ENCODE peak calls at places on chromosome 15, in eight cellular contexts. P is CD8-positive, alpha-beta T cell; X is fibroblast of mammary gland; A is upper lobe of left lung; Z is RWPE2; R is B cell; M is Caco-2; N is GM12865. K is an unnamed sample.

GRCh38 chr15:93987068-93987467 is 244.3 kb upstream of the MCTP2 start:
- DNase-seq in M (no peak), X (no peak), R (no peak), N (peak), Z (no peak), P (no peak), A (no peak), K (no peak)

GRCh38 chr15:47742742-47743141 is 25.4 kb downstream of the SEMA6D start:
- DNase-seq in N (no peak), M (no peak), A (no peak), P (no peak), Z (no peak), R (no peak), X (no peak), K (no peak)

GRCh38 chr15:82572986-82573385 is 32.7 kb upstream of the RPS17 start:
- DNase-seq in N (no peak), X (no peak), A (no peak), M (no peak), R (no peak), Z (no peak), P (no peak), K (no peak)

GRCh38 chr15:99197861-99198260 is 51.5 kb downstream of the TTC23 start:
- DNase-seq in R (no peak), X (no peak), P (no peak), Z (no peak), N (no peak), M (no peak), A (no peak), K (no peak)

GRCh38 chr15:51888593-51889195 is 59.2 kb downstream of the TMOD3 start:
- DNase-seq in M (no peak), R (peak), N (peak), Z (no peak), P (no peak), X (peak), A (no peak), K (no peak)

GRCh38 chr15:44780608-44781007 is 44.3 kb downstream of the TRIM69 start:
- DNase-seq in N (no peak), R (no peak), X (no peak), A (no peak), Z (no peak), M (no peak), P (no peak), K (no peak)

GRCh38 chr15:36605626-36606263 is 26.3 kb downstream of the CDIN1 start:
- DNase-seq in X (no peak), R (no peak), N (no peak), P (no peak), A (no peak), M (no peak), Z (no peak), K (no peak)

GRCh38 chr15:99446565-99447496 is 119.0 kb upstream of the MEF2A start:
- DNase-seq in A (peak), P (no peak), R (no peak), N (no peak), X (no peak), M (no peak), Z (no peak), K (no peak)

GRCh38 chr15:95715919-95716318 is 614.6 kb upstream of the NR2F2 start:
- DNase-seq in R (no peak), N (no peak), Z (no peak), A (no peak), X (no peak), P (no peak), M (no peak), K (no peak)

GRCh38 chr15:90620379-90621134 is 90.8 kb downstream of the CRTC3 start:
- DNase-seq in R (peak), A (no peak), X (no peak), Z (no peak), M (no peak), P (no peak), N (peak), K (no peak)

GRCh38 chr15:99978426-99978825 is 245.2 kb upstream of the LYSMD4 start:
- DNase-seq in X (no peak), Z (no peak), A (no peak), M (no peak), R (no peak), P (no peak), N (no peak), K (peak)

GRCh38 chr15:60000113-60000823 is 3.8 kb upstream of the FOXB1 start:
- DNase-seq in A (peak), R (peak), X (no peak), M (no peak), N (no peak), Z (no peak), P (no peak), K (no peak)

GRCh38 chr15:81256916-81257315 is 60.2 kb downstream of the IL16 start:
- DNase-seq in X (peak), N (no peak), Z (no peak), P (no peak), M (no peak), A (no peak), R (no peak), K (no peak)

GRCh38 chr15:56468271-56468912 is 3.5 kb upstream of the MNS1 start:
- DNase-seq in X (peak), N (peak), Z (no peak), A (no peak), P (no peak), R (peak), M (no peak), K (no peak)

GRCh38 chr15:57171414-57171813 is 204.9 kb upstream of the CGNL1 start:
- DNase-seq in R (no peak), A (no peak), M (no peak), P (no peak), N (no peak), X (peak), Z (no peak), K (no peak)

GRCh38 chr15:85587707-85588441 is 206.9 kb downstream of the KLHL25 start:
- DNase-seq in M (no peak), Z (no peak), X (peak), P (no peak), R (no peak), N (no peak), A (no peak), K (no peak)

GRCh38 chr15:86273309-86273708 is 193.6 kb downstream of the AGBL1 start:
- DNase-seq in P (no peak), X (no peak), A (no peak), N (no peak), Z (no peak), M (no peak), R (no peak), K (no peak)

GRCh38 chr15:60835974-60836373 is 357.0 kb upstream of the ICE2 start:
- DNase-seq in X (peak), M (no peak), P (no peak), A (no peak), Z (no peak), N (no peak), R (no peak), K (no peak)

GRCh38 chr15:47887181-47887580 is 169.9 kb downstream of the SEMA6D start:
- DNase-seq in A (no peak), Z (no peak), R (no peak), P (no peak), X (no peak), N (no peak), M (no peak), K (no peak)

GRCh38 chr15:67967871-67968423 is 86.2 kb upstream of the PIAS1 start:
- DNase-seq in P (no peak), A (peak), X (peak), M (peak), Z (peak), N (peak), R (peak), K (peak)

GRCh38 chr15:80599359-80599758 is 95.8 kb upstream of the ABHD17C start:
- DNase-seq in M (no peak), A (no peak), Z (no peak), P (no peak), R (no peak), X (peak), N (no peak), K (no peak)

GRCh38 chr15:95405447-95405846 is 925.1 kb upstream of the NR2F2 start:
- DNase-seq in A (no peak), M (no peak), P (no peak), X (peak), N (no peak), Z (no peak), R (no peak), K (no peak)

GRCh38 chr15:65083262-65083701 is 6.7 kb downstream of the KBTBD13 start:
- DNase-seq in X (peak), P (no peak), Z (no peak), A (no peak), N (no peak), R (no peak), M (peak), K (no peak)
- TF ChIP-seq CTCF in X (peak), P (no peak), Z (no peak), A (peak), N (no peak), R (no peak), M (peak), K (no peak)

GRCh38 chr15:77784361-77785292 is 151.9 kb upstream of the LINGO1 start:
- DNase-seq in M (peak), Z (no peak), N (peak), P (no peak), X (peak), A (no peak), R (no peak), K (no peak)
- TF ChIP-seq CTCF in M (no peak), Z (peak), N (peak), P (no peak), X (peak), A (no peak), R (no peak), K (peak)

GRCh38 chr15:26686547-26687187 is 86.2 kb downstream of the GABRB3 start:
- DNase-seq in P (no peak), R (no peak), Z (no peak), M (no peak), N (no peak), X (no peak), A (peak), K (no peak)

GRCh38 chr15:26679927-26680326 is 92.9 kb downstream of the GABRB3 start:
- DNase-seq in Z (no peak), P (no peak), X (no peak), R (no peak), A (no peak), N (no peak), M (no peak), K (no peak)

GRCh38 chr15:26682765-26683164 is 90.1 kb downstream of the GABRB3 start:
- DNase-seq in Z (no peak), M (no peak), A (peak), P (no peak), R (no peak), N (no peak), X (no peak), K (no peak)
- TF ChIP-seq CTCF in Z (no peak), M (no peak), A (no peak), P (no peak), R (no peak), N (no peak), X (no peak), K (no peak)

DNA sequence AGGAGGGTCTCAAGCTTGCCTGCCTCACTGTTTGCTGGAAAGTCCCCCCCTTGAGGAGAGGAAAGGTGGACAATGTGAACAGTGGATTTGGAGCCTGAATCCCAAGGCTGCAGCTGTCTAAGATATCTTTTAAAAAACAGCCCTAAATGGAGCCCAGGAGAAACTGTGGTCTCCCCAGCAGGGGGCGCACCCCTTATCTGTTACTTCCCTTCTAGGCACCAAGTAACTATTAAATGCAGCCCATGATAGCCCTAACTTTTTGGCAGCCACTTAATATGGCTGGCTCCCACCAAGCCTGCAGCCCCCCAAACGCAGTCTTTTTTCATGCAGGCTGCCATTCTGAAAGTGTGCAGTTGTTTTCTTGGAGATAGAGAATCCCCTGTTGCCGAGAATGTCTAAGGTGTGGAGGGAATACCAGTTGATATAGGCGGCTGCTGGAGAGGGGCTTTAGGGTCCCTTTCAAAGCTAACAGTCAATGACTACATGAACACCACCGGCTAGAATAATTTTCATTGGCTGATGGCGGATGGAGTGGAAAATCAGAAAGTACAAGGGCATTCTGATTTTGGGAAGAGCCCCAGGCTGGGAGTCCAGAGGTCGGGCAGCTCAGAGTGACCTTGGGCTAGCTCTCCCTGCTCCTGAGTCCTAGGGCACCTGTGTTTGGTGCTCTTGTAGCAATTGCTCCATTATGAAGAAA is 1.3 kb downstream of the RHCG start:
- DNase-seq in P (no peak), A (no peak), M (peak), N (peak), R (no peak), Z (peak), X (peak), K (no peak)
- TF ChIP-seq CTCF in P (no peak), A (no peak), M (peak), N (peak), R (peak), Z (peak), X (peak), K (peak)

GRCh38 chr15:39714251-39714650 is 68.4 kb downstream of the FSIP1 start:
- DNase-seq in P (no peak), Z (no peak), N (no peak), R (no peak), A (no peak), X (no peak), M (no peak), K (no peak)

GRCh38 chr15:39713846-39714245 is 68.8 kb downstream of the FSIP1 start:
- DNase-seq in M (no peak), Z (no peak), R (no peak), A (no peak), N (no peak), P (no peak), X (peak), K (no peak)

GRCh38 chr15:39706252-39706651 is 76.4 kb downstream of the FSIP1 start:
- DNase-seq in N (no peak), P (no peak), A (no peak), X (no peak), Z (no peak), M (no peak), R (no peak), K (no peak)

GRCh38 chr15:39710681-39711080 is 72.0 kb downstream of the FSIP1 start:
- DNase-seq in P (no peak), N (no peak), X (no peak), Z (no peak), R (no peak), M (no peak), A (no peak), K (no peak)

GRCh38 chr15:39709941-39710340 is 72.7 kb downstream of the FSIP1 start:
- DNase-seq in R (no peak), A (no peak), P (no peak), N (no peak), X (no peak), M (no peak), Z (no peak), K (no peak)
- TF ChIP-seq CTCF in R (no peak), A (no peak), P (no peak), N (no peak), X (no peak), M (no peak), Z (no peak), K (no peak)

GRCh38 chr15:68993276-68993675 is 21.2 kb upstream of the NOX5 start:
- DNase-seq in M (no peak), R (no peak), A (no peak), P (no peak), Z (peak), X (no peak), N (no peak), K (no peak)
- TF ChIP-seq CTCF in M (no peak), R (no peak), A (no peak), P (no peak), Z (no peak), X (no peak), N (no peak), K (no peak)

GRCh38 chr15:72722071-72722696 is 36.2 kb downstream of the BBS4 start:
- DNase-seq in P (peak), R (peak), Z (no peak), N (peak), A (no peak), X (peak), M (peak), K (peak)
- TF ChIP-seq CTCF in P (peak), R (peak), Z (peak), N (peak), A (peak), X (peak), M (peak), K (peak)

K was measured in spleen.